ENCODE peak calls at places on chromosomes 16 and 17, in ten cellular contexts. J, D, A, Z, G, U, W, R, B and Y are unnamed samples.

GRCh38 chr17:55513885-55514590 is 2.8 kb upstream of the SMIM36 start:
- DNase-seq in W (peak; percentile 30), R (peak; percentile 62), U (peak; percentile 73), D (peak; percentile 63), G (peak; percentile 79), J (peak; percentile 82), Z (peak; percentile 55), B (peak; percentile 65), A (peak; percentile 33), Y (peak; percentile 76)

GRCh38 chr17:79299349-79299748 is 224.7 kb downstream of the ENGASE start:
- DNase-seq in A (no peak), G (no peak), Z (no peak), D (no peak), B (no peak), J (no peak), R (no peak), W (no peak), U (no peak), Y (no peak)

GRCh38 chr16:57434003-57434402 is 13.2 kb downstream of the CIAPIN1 start:
- DNase-seq in D (no peak), J (no peak), W (no peak), U (no peak), R (no peak), Z (no peak), G (no peak), A (no peak), B (no peak), Y (no peak)

GRCh38 chr17:237406-237955 is 56.0 kb upstream of the DOC2B start:
- DNase-seq in Z (no peak), B (no peak), J (peak; percentile 0), R (no peak), W (no peak), A (no peak), G (no peak), D (no peak), U (no peak), Y (no peak)

GRCh38 chr17:9645858-9646555 is 690 bp downstream of the USP43 start:
- DNase-seq in B (peak; percentile 89), R (no peak), A (no peak), G (peak; percentile 82), Z (no peak), U (peak; percentile 63), J (peak; percentile 35), W (no peak), D (no peak), Y (peak; percentile 81)

GRCh38 chr16:4682084-4682581 is 11.2 kb upstream of the NUDT16L1 start:
- DNase-seq in J (no peak), B (peak; percentile 45), D (no peak), U (no peak), A (no peak), W (no peak), Z (no peak), G (no peak), R (no peak), Y (no peak)

GRCh38 chr16:57795431-57795878 is 6.8 kb downstream of the KIFC3 start:
- DNase-seq in J (peak; percentile 64), R (no peak), G (peak; percentile 89), A (peak; percentile 37), D (no peak), W (no peak), U (peak; percentile 56), B (peak; percentile 53), Z (peak; percentile 38), Y (peak; percentile 79)

GRCh38 chr17:74770498-74771318 is 5.4 kb downstream of the NAT9 start:
- DNase-seq in Z (peak; percentile 24), W (no peak), R (no peak), U (peak; percentile 83), B (peak; percentile 89), G (peak; percentile 77), D (peak; percentile 50), J (peak; percentile 79), A (peak; percentile 25), Y (peak; percentile 90)

GRCh38 chr17:44110823-44111633 is 12.4 kb downstream of the HDAC5 start:
- DNase-seq in A (peak; percentile 98), G (peak; percentile 86), U (peak; percentile 94), D (peak; percentile 96), B (peak; percentile 91), J (peak; percentile 98), R (peak; percentile 98), W (peak; percentile 100), Z (peak; percentile 86), Y (peak; percentile 97)

GRCh38 chr16:85735946-85736345 is 14.9 kb downstream of the C16orf74 start:
- DNase-seq in A (no peak), W (no peak), R (no peak), J (no peak), U (no peak), B (no peak), G (no peak), Z (no peak), D (no peak), Y (no peak)

GRCh38 chr16:27304881-27305280 is 8.9 kb upstream of the IL4R start:
- DNase-seq in R (no peak), A (no peak), D (no peak), B (no peak), J (no peak), W (no peak), Z (no peak), U (no peak), G (no peak), Y (no peak)

GRCh38 chr16:79261461-79261860 is 339.1 kb downstream of the MAF start:
- DNase-seq in R (no peak), U (no peak), J (peak; percentile 50), W (no peak), B (peak; percentile 65), Z (no peak), A (no peak), D (peak; percentile 24), G (peak; percentile 22), Y (peak; percentile 34)

GRCh38 chr17:30532871-30533270 is 55.7 kb downstream of the GOSR1 start:
- DNase-seq in R (no peak), G (no peak), J (no peak), B (no peak), D (no peak), Z (no peak), W (no peak), U (no peak), A (no peak), Y (no peak)

GRCh38 chr16:72247821-72248253 is 75.9 kb upstream of the PMFBP1 start:
- DNase-seq in R (no peak), U (no peak), G (no peak), B (no peak), W (peak; percentile 24), A (no peak), D (no peak), Z (peak; percentile 29), J (peak; percentile 12), Y (peak; percentile 54)

GRCh38 chr16:68590201-68590994 is 51.3 kb downstream of the ZFP90 start:
- DNase-seq in B (peak; percentile 78), J (peak; percentile 52), D (no peak), U (peak; percentile 63), R (peak; percentile 40), G (peak; percentile 71), A (no peak), W (peak; percentile 80), Z (peak; percentile 7), Y (peak; percentile 80)

GRCh38 chr17:16653367-16654041 is at the start of gene ZNF624:
- DNase-seq in D (peak; percentile 87), R (peak; percentile 94), G (peak; percentile 97), A (peak; percentile 94), U (peak; percentile 97), B (peak; percentile 97), J (peak; percentile 97), Z (peak; percentile 83), W (peak; percentile 96), Y (peak; percentile 99)
- TF ChIP-seq CTCF in D (no peak), R (peak; percentile 33), G (no peak), A (no peak), U (no peak), B (no peak), J (no peak), Z (no peak), W (no peak), Y (no peak)

DNA sequence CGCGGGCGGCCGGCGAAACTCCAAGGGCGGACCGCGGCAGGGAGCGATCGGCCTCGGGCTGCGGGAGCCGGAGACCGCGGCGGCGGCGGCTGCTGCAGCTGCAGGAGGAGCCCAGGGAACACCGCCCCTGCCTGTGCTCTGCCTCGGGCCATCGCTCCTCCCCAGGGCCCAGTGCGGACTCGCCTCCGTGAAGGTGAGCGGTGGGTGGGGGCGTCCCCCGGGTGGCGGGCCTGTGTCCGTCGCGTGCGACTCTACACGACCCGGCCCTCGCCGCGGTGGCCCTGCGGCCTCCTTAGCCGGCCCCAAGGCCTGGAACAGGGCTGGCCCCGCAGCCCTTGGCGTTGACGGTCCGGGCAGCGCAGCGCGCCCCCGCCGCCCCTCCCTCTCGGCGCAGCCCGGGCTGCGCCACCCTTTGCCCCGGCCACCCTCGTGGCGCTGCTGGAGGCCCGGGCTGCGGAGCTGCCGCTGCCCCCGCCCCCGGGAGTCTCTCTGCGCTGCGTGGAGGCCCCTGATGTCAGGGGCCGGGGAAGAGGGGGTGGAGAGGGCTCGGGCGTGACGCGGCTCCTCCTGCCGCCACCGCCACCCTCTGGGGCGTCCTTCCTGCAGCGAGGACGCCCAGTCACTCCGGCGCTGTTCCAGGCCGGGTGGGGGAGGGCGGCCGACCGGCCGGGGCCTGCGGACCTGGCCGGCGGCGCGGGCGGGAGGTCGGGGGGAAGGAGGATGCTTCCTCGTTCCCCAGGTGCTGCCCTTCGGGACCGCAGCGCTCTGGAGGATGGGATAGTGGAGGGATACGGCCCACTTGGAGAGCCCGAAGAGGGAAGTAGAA is 485 bp downstream of the DYNLL2 start:
- DNase-seq in Z (peak; percentile 43), B (peak; percentile 76), G (peak; percentile 46), W (peak; percentile 55), R (peak; percentile 49), J (peak; percentile 85), D (no peak), A (peak; percentile 40), U (peak; percentile 23), Y (peak; percentile 71)
- TF ChIP-seq POLR2A in Z (peak; percentile 9), B (no peak), G (peak; percentile 29), W (no peak), R (no peak), J (peak; percentile 42), D (no peak), A (peak; percentile 60), U (peak; percentile 24), Y (peak; percentile 29)

DNA sequence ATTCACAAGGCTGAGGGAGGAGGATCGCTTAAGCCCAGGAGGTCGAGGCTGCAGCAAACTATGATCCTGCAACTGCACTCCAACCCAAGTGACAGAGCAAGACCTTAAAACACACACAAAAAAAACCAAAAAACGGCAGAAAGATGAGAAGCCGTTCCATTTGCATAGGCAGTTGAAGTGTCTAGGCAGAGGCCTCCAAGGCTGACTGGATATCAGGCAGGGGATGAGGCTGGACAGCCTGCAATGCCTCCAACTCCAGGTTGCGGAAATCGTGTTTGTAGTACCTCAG is 2.0 kb upstream of the FBXL19 start:
- DNase-seq in B (no peak), A (no peak), Z (no peak), W (no peak), U (no peak), J (no peak), G (no peak), R (no peak), D (no peak), Y (no peak)
- H3K4me3 ChIP-seq in B (peak overlapping the region; percentile 55), A (peak overlapping the region; percentile 57), Z (no peak overlapping the region), W (peak overlapping the region; percentile 45), U (peak overlapping the region; percentile 71), J (peak overlapping the region; percentile 53), G (peak overlapping the region; percentile 87), R (peak overlapping the region; percentile 44), D (no peak overlapping the region), Y (no peak overlapping the region)

DNA sequence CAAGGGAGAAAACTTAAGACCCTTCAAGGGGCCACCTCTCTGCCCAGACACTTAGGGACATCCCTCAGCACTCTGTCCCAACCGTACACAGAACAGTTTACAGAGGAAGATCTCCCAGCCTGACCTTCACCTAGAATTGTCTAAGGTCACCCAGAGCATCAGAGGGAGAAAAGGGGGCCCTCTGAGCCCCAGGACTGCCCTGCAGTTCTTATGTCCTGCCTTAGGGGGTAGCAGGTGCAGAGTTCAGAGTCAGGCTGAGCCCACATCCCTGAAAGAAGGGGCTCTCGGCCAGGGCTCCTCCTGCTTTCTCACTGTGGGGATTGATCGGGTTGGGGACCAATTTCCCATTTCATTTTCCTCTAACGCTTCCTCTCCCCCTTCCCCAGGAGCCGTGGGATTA is 15.4 kb downstream of the CA4 start:
- DNase-seq in U (no peak), R (no peak), Z (no peak), W (no peak), G (no peak), J (no peak), D (no peak), A (no peak), B (no peak), Y (no peak)
- TF ChIP-seq CTCF in U (no peak), R (no peak), Z (no peak), W (no peak), G (no peak), J (no peak), D (no peak), A (no peak), B (no peak), Y (no peak)